ENCODE peak calls at places on chromosome 7, in four cellular contexts. F, K, L and I are unnamed samples.

GRCh38 chr7:13414661-13415105 is 574.8 kb downstream of the ETV1 start:
- DNase-seq in F (no peak), K (no peak), L (no peak), I (no peak)

GRCh38 chr7:22564511-22565045 is 64.6 kb upstream of the STEAP1B start:
- DNase-seq in K (no peak), L (peak), F (peak), I (no peak)

GRCh38 chr7:109549461-109549860 is 979.8 kb downstream of the DNAJB9 start:
- DNase-seq in F (no peak), L (no peak), K (no peak), I (no peak)

GRCh38 chr7:81195033-81195432 is 276.2 kb upstream of the SEMA3C start:
- DNase-seq in F (no peak), L (peak), K (no peak), I (no peak)

GRCh38 chr7:122100021-122100420 is 44.0 kb downstream of the AASS start:
- DNase-seq in L (no peak), F (no peak), K (no peak), I (no peak)

GRCh38 chr7:184768-185264 is 7.6 kb upstream of the FAM20C start:
- DNase-seq in L (peak), F (no peak), K (no peak), I (no peak)

GRCh38 chr7:132739271-132739955 is 163.1 kb upstream of the PLXNA4 start:
- DNase-seq in L (peak), F (peak), K (no peak), I (no peak)

GRCh38 chr7:41758321-41758720 is 55.4 kb upstream of the INHBA start:
- DNase-seq in F (no peak), L (no peak), K (peak), I (no peak)

GRCh38 chr7:64638822-64639221 is 27.1 kb upstream of the ZNF107 start:
- DNase-seq in F (no peak), L (no peak), K (no peak), I (no peak)

GRCh38 chr7:1055084-1055450 is 10.7 kb downstream of the GPR146 start:
- DNase-seq in L (peak), K (no peak), F (no peak), I (no peak)

GRCh38 chr7:46155367-46155766 is 234.3 kb upstream of the IGFBP3 start:
- DNase-seq in F (no peak), L (no peak), K (no peak), I (no peak)

GRCh38 chr7:29924006-29924405 is 65.6 kb downstream of the SCRN1 start:
- DNase-seq in K (no peak), F (no peak), L (no peak), I (peak)

GRCh38 chr7:46493196-46493595 is 572.1 kb upstream of the IGFBP3 start:
- DNase-seq in K (no peak), L (no peak), F (no peak), I (no peak)

GRCh38 chr7:55250313-55250712 is 114.8 kb upstream of the LANCL2 start:
- DNase-seq in L (no peak), K (no peak), F (no peak), I (peak)

GRCh38 chr7:84617265-84618030 is 422.9 kb upstream of the SEMA3A start:
- DNase-seq in L (no peak), K (no peak), F (no peak), I (no peak)
- H3K4me3 ChIP-seq in L (no peak), K (no peak), F (no peak), I (no peak)

GRCh38 chr7:116211913-116212596 is 1.7 kb downstream of the TES start:
- DNase-seq in L (peak), F (no peak), K (no peak), I (no peak)

GRCh38 chr7:116215550-116215949 is 5.2 kb downstream of the TES start:
- DNase-seq in F (no peak), K (no peak), L (no peak), I (no peak)

GRCh38 chr7:116212859-116213258 is 2.5 kb downstream of the TES start:
- DNase-seq in K (no peak), L (peak), F (no peak), I (no peak)

GRCh38 chr7:116214921-116215320 is 4.6 kb downstream of the TES start:
- DNase-seq in L (no peak), F (no peak), K (no peak), I (no peak)

GRCh38 chr7:116213361-116214155 is 3.2 kb downstream of the TES start:
- DNase-seq in K (no peak), F (no peak), L (peak), I (no peak)
- H3K4me3 ChIP-seq in K (no peak), F (no peak), L (no peak), I (no peak)

GRCh38 chr7:28112883-28113540 is 67.6 kb downstream of the JAZF1 start:
- DNase-seq in K (no peak), L (peak), F (no peak), I (no peak)
- H3K4me3 ChIP-seq in K (no peak), L (no peak), F (no peak), I (no peak)

GRCh38 chr7:2094454-2095039 is 138.2 kb downstream of the MAD1L1 start:
- DNase-seq in L (no peak), F (no peak), K (no peak), I (no peak)

GRCh38 chr7:2092279-2092678 is 140.5 kb downstream of the MAD1L1 start:
- DNase-seq in L (no peak), F (no peak), K (no peak), I (no peak)

GRCh38 chr7:2093841-2094220 is 138.9 kb downstream of the MAD1L1 start:
- DNase-seq in F (no peak), K (no peak), L (no peak), I (no peak)

GRCh38 chr7:2095533-2095932 is 137.2 kb downstream of the MAD1L1 start:
- DNase-seq in F (no peak), K (no peak), L (no peak), I (no peak)

GRCh38 chr7:2093214-2093840 is 139.4 kb downstream of the MAD1L1 start:
- DNase-seq in F (no peak), K (no peak), L (no peak), I (no peak)
- H3K4me3 ChIP-seq in F (no peak), K (no peak), L (no peak), I (no peak)